ENCODE peak calls at places on chromosomes 16 and 17, in five cellular contexts. V, E, F, W and P are unnamed samples.
A peak's percentile ranks its signal among the peaks of the same experiment; 100 is the strongest.

GRCh38 chr17:57578608-57578990 is 166.5 kb downstream of the CCDC182 start:
- DNase-seq in F (peak; percentile 14), E (no peak), W (peak; percentile 16), V (no peak), P (no peak)

GRCh38 chr16:55760665-55761035 is 72.2 kb downstream of the CES1 start:
- DNase-seq in W (no peak), V (no peak), E (no peak), F (no peak), P (no peak)

GRCh38 chr16:67326115-67326471 is 448 bp downstream of the KCTD19 start:
- DNase-seq in V (no peak), W (no peak), F (no peak), E (no peak), P (no peak)

GRCh38 chr16:83205896-83206295 is 579.1 kb downstream of the CDH13 start:
- DNase-seq in E (no peak), F (peak; percentile 5), W (no peak), V (no peak), P (no peak)

GRCh38 chr17:9928601-9929341 is 23.7 kb upstream of the RCVRN start:
- DNase-seq in E (no peak), F (peak; percentile 76), W (no peak), V (peak; percentile 82), P (peak; percentile 19)

GRCh38 chr17:43721537-43722268 is 36.9 kb downstream of the SOST start:
- DNase-seq in E (no peak), V (no peak), W (no peak), F (peak; percentile 61), P (no peak)

GRCh38 chr16:49344401-49344800 is 29.2 kb upstream of the C16orf78 start:
- DNase-seq in E (no peak), V (no peak), F (no peak), W (no peak), P (no peak)

GRCh38 chr17:68592667-68593330 is 8.4 kb downstream of the FAM20A start:
- DNase-seq in W (no peak), E (no peak), F (peak; percentile 39), V (no peak), P (no peak)

GRCh38 chr16:80614908-80615696 is 74.3 kb downstream of the DYNLRB2 start:
- DNase-seq in F (peak; percentile 64), V (peak; percentile 84), W (no peak), E (no peak), P (no peak)

GRCh38 chr16:1003551-1004347 is 22.2 kb downstream of the SOX8 start:
- DNase-seq in F (no peak), V (no peak), W (no peak), E (peak; percentile 68), P (no peak)

GRCh38 chr16:50498756-50499155 is 49.4 kb upstream of the NKD1 start:
- DNase-seq in F (peak; percentile 47), V (no peak), W (no peak), E (no peak), P (no peak)

GRCh38 chr17:38604479-38605229 is 1.1 kb downstream of the SRCIN1 start:
- DNase-seq in V (peak; percentile 44), F (no peak), E (no peak), W (no peak), P (no peak)

GRCh38 chr16:4393243-4393606 is 21.6 kb downstream of the VASN start:
- DNase-seq in F (peak; percentile 72), W (no peak), V (no peak), E (no peak), P (no peak)

GRCh38 chr16:4636196-4636595 is 11.6 kb downstream of the MGRN1 start:
- DNase-seq in F (no peak), V (no peak), W (no peak), E (no peak), P (no peak)